ENCODE peak calls at places on chromosomes 11 and 22, in eight cellular contexts. F, Z, R, A, D, X, I and Y are unnamed samples.

GRCh38 chr11:92596596-92597317 is 372.1 kb downstream of the FAT3 start:
- DNase-seq in A (no peak), F (no peak), I (no peak), R (peak; percentile 1), X (no peak), D (no peak), Z (no peak), Y (no peak)

GRCh38 chr11:128790200-128790599 is 76.9 kb downstream of the KCNJ1 start:
- DNase-seq in F (peak; percentile 23), X (no peak), D (peak; percentile 24), R (peak; percentile 31), I (peak; percentile 70), A (no peak), Z (no peak), Y (no peak)

GRCh38 chr11:68342459-68343158 is 30.2 kb downstream of the LRP5 start:
- DNase-seq in F (no peak), A (no peak), R (no peak), Z (no peak), I (no peak), D (no peak), X (peak; percentile 96), Y (no peak)

GRCh38 chr11:82718307-82718706 is 15.4 kb downstream of the FAM181B start:
- DNase-seq in D (peak; percentile 70), Z (peak; percentile 66), I (peak; percentile 49), R (peak; percentile 79), X (peak; percentile 32), A (no peak), F (peak; percentile 27), Y (peak; percentile 69)

GRCh38 chr22:30869996-30870395 is 98.6 kb downstream of the MORC2 start:
- DNase-seq in Z (no peak), F (no peak), D (no peak), X (no peak), A (no peak), I (no peak), R (no peak), Y (no peak)

GRCh38 chr11:12001152-12001551 is 7.3 kb downstream of the DKK3 start:
- DNase-seq in R (no peak), Z (no peak), A (no peak), F (no peak), X (no peak), D (no peak), I (no peak), Y (no peak)

GRCh38 chr11:9176550-9176949 is 85.2 kb upstream of the SCUBE2 start:
- DNase-seq in R (no peak), X (no peak), I (peak; percentile 35), D (no peak), A (no peak), F (no peak), Z (no peak), Y (no peak)

GRCh38 chr11:97743205-97743742 is 1277.5 kb upstream of the CNTN5 start:
- DNase-seq in R (peak; percentile 79), X (no peak), A (no peak), I (peak; percentile 29), D (no peak), Z (peak; percentile 13), F (no peak), Y (no peak)

GRCh38 chr11:116144387-116144958 is 628.3 kb downstream of the BUD13 start:
- DNase-seq in I (no peak), F (no peak), R (no peak), X (no peak), A (no peak), D (no peak), Z (no peak), Y (no peak)

GRCh38 chr22:41608386-41608785 is 12.5 kb downstream of the DESI1 start:
- DNase-seq in F (no peak), R (no peak), D (no peak), Z (no peak), I (no peak), X (no peak), A (no peak), Y (no peak)

GRCh38 chr11:17760102-17761029 is 25.8 kb downstream of the KCNC1 start:
- DNase-seq in I (peak; percentile 39), Z (peak; percentile 40), R (peak; percentile 65), A (peak; percentile 77), D (peak; percentile 78), F (peak; percentile 68), X (peak; percentile 57), Y (peak; percentile 22)

GRCh38 chr11:1130276-1131032 is 27.3 kb upstream of the MUC5AC start:
- DNase-seq in Z (no peak), A (no peak), D (no peak), X (no peak), R (no peak), I (no peak), F (no peak), Y (no peak)

GRCh38 chr11:1652778-1653540 is 23.4 kb downstream of the KRTAP5-5 start:
- DNase-seq in R (peak; percentile 59), F (peak; percentile 93), Z (peak; percentile 56), D (peak; percentile 79), X (peak; percentile 61), A (peak; percentile 60), I (peak; percentile 29), Y (peak; percentile 38)

GRCh38 chr11:111819161-111820058 is 52.0 kb downstream of the ALG9 start:
- DNase-seq in A (peak; percentile 13), D (no peak), Z (peak; percentile 87), R (peak; percentile 73), I (peak; percentile 82), X (no peak), F (no peak), Y (peak; percentile 83)

GRCh38 chr11:116723511-116723910 is 49.3 kb downstream of the BUD13 start:
- DNase-seq in I (no peak), F (no peak), Z (no peak), X (no peak), A (no peak), D (no peak), R (no peak), Y (no peak)

DNA sequence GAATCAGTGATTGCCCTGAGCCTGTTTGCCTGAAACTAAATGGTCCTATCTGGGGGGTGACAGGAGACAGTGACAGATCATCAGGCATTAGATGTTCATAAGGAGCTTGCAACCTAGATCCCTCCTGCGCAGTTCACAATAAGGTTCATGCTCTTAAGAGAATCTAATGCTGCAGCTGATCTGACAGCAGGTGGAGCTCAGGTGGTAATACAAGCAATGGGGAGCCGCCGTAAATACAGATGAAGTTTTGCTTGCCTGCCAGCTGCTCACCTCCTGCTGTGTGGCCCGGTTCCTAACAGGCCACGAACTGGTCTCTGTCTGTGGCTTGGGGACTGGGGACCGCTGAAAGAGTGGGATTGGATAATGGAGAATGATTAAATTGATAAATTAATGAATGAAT is 14.0 kb downstream of the NOX4 start:
- DNase-seq in A (peak; percentile 67), Z (no peak), F (no peak), D (no peak), I (no peak), X (no peak), R (no peak), Y (no peak)
- TF ChIP-seq CTCF in A (peak; percentile 26), Z (no peak), F (no peak), D (no peak), I (no peak), X (no peak), R (no peak), Y (no peak)

DNA sequence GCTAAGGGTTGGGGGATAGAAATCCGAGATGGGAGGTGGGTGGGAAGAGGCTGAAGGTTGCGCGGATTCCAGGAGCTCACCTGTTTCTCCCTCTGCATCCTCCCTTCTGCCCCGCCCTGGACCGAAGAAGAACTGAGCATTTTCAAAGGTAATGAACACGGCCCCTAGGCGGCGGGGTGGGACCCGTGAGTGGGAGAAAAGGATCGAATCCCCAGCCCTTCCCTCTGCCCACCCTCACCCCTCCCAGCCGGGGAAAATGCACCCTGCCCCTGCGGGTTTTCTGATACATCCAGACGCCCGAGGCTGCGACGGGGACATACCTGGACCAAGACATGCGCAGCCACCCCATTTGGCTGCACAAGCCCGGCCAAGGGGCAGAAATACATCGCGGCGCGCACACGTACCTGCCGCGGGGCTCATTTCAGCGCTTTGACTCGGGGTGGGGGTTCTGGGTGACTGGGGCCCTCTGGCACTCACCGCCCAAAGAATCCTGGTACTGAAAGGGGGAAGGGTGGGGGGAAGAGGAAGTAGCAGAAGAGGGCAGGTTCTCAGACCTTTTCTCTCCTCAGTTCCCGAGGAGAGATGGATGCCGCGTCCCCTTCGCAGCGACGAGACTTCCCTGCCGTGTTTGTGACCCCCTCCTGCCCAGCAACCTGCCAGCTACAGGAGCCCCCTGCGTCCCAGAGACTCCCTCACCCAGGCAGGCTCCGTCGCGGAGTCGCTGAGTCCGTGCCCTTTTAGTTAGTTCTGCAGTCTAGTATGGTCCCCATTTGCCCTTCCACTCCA is 6.0 kb downstream of the VSIG2 start:
- DNase-seq in A (no peak), D (no peak), R (no peak), Z (no peak), F (no peak), I (no peak), X (peak; percentile 23), Y (no peak)
- TF ChIP-seq CTCF in A (no peak), D (peak; percentile 36), R (peak; percentile 56), Z (peak; percentile 37), F (no peak), I (peak; percentile 11), X (no peak), Y (peak; percentile 46)

DNA sequence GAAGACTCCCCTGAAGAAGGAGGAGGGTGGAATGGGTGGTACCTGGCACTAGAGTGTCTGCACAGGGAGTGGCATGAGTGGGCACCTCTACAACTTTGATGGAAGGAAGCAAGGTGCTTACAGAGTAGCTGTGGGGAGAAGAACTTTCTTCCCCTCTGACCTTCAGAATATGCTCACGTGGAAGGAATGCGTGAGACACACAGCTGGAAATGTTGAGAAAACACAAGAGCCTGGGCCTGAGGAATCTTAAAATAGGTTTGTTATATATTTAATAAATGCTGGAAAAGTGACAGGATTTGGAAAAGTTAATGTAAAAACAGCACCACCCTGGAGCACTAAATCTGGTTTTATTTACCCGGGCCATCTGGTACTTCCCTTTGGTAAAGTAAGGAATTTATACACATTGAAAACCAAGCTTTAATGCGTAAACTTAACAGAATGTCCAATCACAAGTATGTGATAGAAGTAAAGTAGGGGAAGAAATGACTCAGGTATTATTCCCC is 14.0 kb upstream of the AMPD3 start:
- DNase-seq in X (no peak), I (peak; percentile 64), R (peak; percentile 65), F (no peak), D (no peak), A (no peak), Z (no peak), Y (no peak)
- TF ChIP-seq CTCF in X (no peak), I (no peak), R (peak; percentile 12), F (no peak), D (no peak), A (no peak), Z (no peak), Y (no peak)

GRCh38 chr11:61580292-61580888 is 486 bp downstream of the SYT7 start:
- DNase-seq in F (no peak), Z (no peak), D (no peak), A (no peak), R (no peak), I (no peak), X (peak; percentile 55), Y (no peak)

GRCh38 chr11:61581931-61582330 is 1.1 kb upstream of the SYT7 start:
- DNase-seq in A (no peak), R (no peak), F (no peak), I (no peak), D (no peak), X (no peak), Z (no peak), Y (no peak)

GRCh38 chr11:61578819-61579218 is 2.1 kb downstream of the SYT7 start:
- DNase-seq in D (no peak), A (no peak), R (no peak), F (no peak), Z (no peak), X (no peak), I (no peak), Y (no peak)

GRCh38 chr11:61579398-61580291 is 1.2 kb downstream of the SYT7 start:
- DNase-seq in A (peak; percentile 44), D (no peak), Z (no peak), F (no peak), X (no peak), I (no peak), R (no peak), Y (no peak)

GRCh38 chr11:61581030-61581928 is at the start of gene SYT7:
- DNase-seq in I (peak; percentile 96), D (peak; percentile 96), A (peak; percentile 97), X (peak; percentile 99), R (peak; percentile 98), F (peak; percentile 100), Z (peak; percentile 98), Y (peak; percentile 95)
- TF ChIP-seq CTCF in I (peak; percentile 25), D (peak; percentile 5), A (peak; percentile 25), X (peak; percentile 28), R (peak; percentile 31), F (no peak), Z (peak; percentile 24), Y (peak; percentile 12)